ENCODE peak calls at places on chromosomes 2 and 18, in seven cellular contexts. X, W, N, Y, I, V and S are unnamed samples.
A peak's percentile ranks its signal among the peaks of the same experiment; 100 is the strongest.

GRCh38 chr2:7956126-7956689 is 725.6 kb upstream of the ID2 start:
- DNase-seq in X (peak; percentile 53), W (no peak), N (no peak), Y (no peak), I (no peak), V (no peak), S (no peak)

GRCh38 chr18:28108254-28108653 is 68.7 kb downstream of the CDH2 start:
- DNase-seq in X (no peak), W (no peak), N (no peak), Y (no peak), I (no peak), V (no peak), S (no peak)

GRCh38 chr2:9573013-9573708 is 17.5 kb upstream of the ADAM17 start:
- DNase-seq in X (no peak), W (no peak), N (no peak), Y (peak; percentile 70), I (no peak), V (no peak), S (no peak)

GRCh38 chr2:116874021-116874420 is 940.5 kb upstream of the DDX18 start:
- DNase-seq in X (no peak), W (no peak), N (no peak), Y (no peak), I (no peak), V (no peak), S (no peak)

GRCh38 chr2:133888107-133888506 is 319.8 kb upstream of the NCKAP5 start:
- DNase-seq in X (no peak), W (no peak), N (no peak), Y (no peak), I (no peak), V (no peak), S (no peak)

GRCh38 chr2:189261431-189261841 is 81.9 kb upstream of the COL5A2 start:
- DNase-seq in X (peak; percentile 79), W (no peak), N (no peak), Y (peak; percentile 68), I (no peak), V (no peak), S (peak; percentile 27)

GRCh38 chr2:197158591-197159550 is 151.7 kb downstream of the ANKRD44 start:
- DNase-seq in X (peak; percentile 37), W (no peak), N (no peak), Y (no peak), I (no peak), V (no peak), S (no peak)

GRCh38 chr2:88671786-88672427 is 19.6 kb upstream of the RPIA start:
- DNase-seq in X (peak; percentile 66), W (peak; percentile 72), N (no peak), Y (peak; percentile 62), I (no peak), V (peak; percentile 70), S (peak; percentile 41)

GRCh38 chr18:22796069-22796468 is 137.1 kb upstream of the RBBP8 start:
- DNase-seq in X (no peak), W (no peak), N (no peak), Y (no peak), I (no peak), V (no peak), S (no peak)

GRCh38 chr18:63162271-63163014 is 157.1 kb downstream of the BCL2 start:
- DNase-seq in X (peak; percentile 30), W (no peak), N (no peak), Y (no peak), I (no peak), V (peak; percentile 65), S (peak; percentile 34)

GRCh38 chr2:40158781-40159180 is 293.1 kb downstream of the SLC8A1 start:
- DNase-seq in X (no peak), W (no peak), N (no peak), Y (no peak), I (no peak), V (no peak), S (no peak)

GRCh38 chr2:205405752-205406151 is 276.5 kb upstream of the NRP2 start:
- DNase-seq in X (peak; percentile 56), W (no peak), N (no peak), Y (peak; percentile 75), I (no peak), V (no peak), S (peak; percentile 27)